ENCODE peak calls at places on chromosomes 16 and 17, in four cellular contexts. One of them, this sample, is unnamed. For H3K4me1 and H3K9me3, the result is how much of the 10 kb centered on the place peaks cover.

GRCh38 chr17:35254107-35254802 is 11.4 kb downstream of the SLFN5 start:
- DNase-seq in H1: no peak
- DNase-seq in GM12878: no peak
- DNase-seq in HepG2: peak
- DNase-seq in this sample: no peak

GRCh38 chr17:74545456-74546230 is at the start of gene CD300C:
- DNase-seq in HepG2: no peak
- DNase-seq in H1: no peak
- DNase-seq in GM12878: no peak
- DNase-seq in this sample: no peak

GRCh38 chr17:41212524-41213169 is 13.8 kb upstream of the KRTAP9-2 start:
- DNase-seq in GM12878: no peak
- DNase-seq in HepG2: no peak
- DNase-seq in H1: no peak
- DNase-seq in this sample: no peak

GRCh38 chr16:67110136-67110847 is 551 bp downstream of the PHAF1 start:
- DNase-seq in GM12878: no peak
- DNase-seq in H1: no peak
- DNase-seq in HepG2: no peak
- DNase-seq in this sample: no peak

GRCh38 chr17:32586666-32587065 is 99.9 kb downstream of the CDK5R1 start:
- DNase-seq in H1: no peak
- DNase-seq in HepG2: no peak
- DNase-seq in GM12878: no peak
- DNase-seq in this sample: no peak

GRCh38 chr16:77711775-77712174 is 10.5 kb upstream of the NUDT7 start:
- DNase-seq in H1: no peak
- DNase-seq in GM12878: no peak
- DNase-seq in HepG2: peak
- DNase-seq in this sample: no peak

GRCh38 chr16:51359141-51359960 is 208.3 kb upstream of the SALL1 start:
- DNase-seq in HepG2: no peak
- DNase-seq in GM12878: no peak
- DNase-seq in H1: peak
- DNase-seq in this sample: peak

GRCh38 chr17:17208013-17208412 is 1.9 kb upstream of the PLD6 start:
- DNase-seq in H1: no peak
- DNase-seq in GM12878: no peak
- DNase-seq in HepG2: no peak
- DNase-seq in this sample: no peak

GRCh38 chr16:17945080-17945601 is 391.4 kb downstream of the NPIPA8 start:
- DNase-seq in GM12878: no peak
- DNase-seq in H1: no peak
- DNase-seq in HepG2: no peak
- DNase-seq in this sample: no peak

GRCh38 chr17:13140750-13141149 is 122.9 kb upstream of the ELAC2 start:
- DNase-seq in GM12878: no peak
- DNase-seq in H1: peak
- DNase-seq in HepG2: no peak
- DNase-seq in this sample: peak

GRCh38 chr17:56636276-56636675 is 42.8 kb downstream of the NOG start:
- DNase-seq in GM12878: no peak
- DNase-seq in HepG2: no peak
- DNase-seq in H1: no peak
- DNase-seq in this sample: no peak

GRCh38 chr17:43634681-43635125 is 27.0 kb downstream of the MEOX1 start:
- DNase-seq in GM12878: no peak
- DNase-seq in H1: no peak
- DNase-seq in HepG2: peak
- DNase-seq in this sample: no peak

GRCh38 chr16:46607529-46607928 is 13.7 kb downstream of the SHCBP1 start:
- DNase-seq in GM12878: no peak
- DNase-seq in H1: no peak
- DNase-seq in HepG2: peak
- DNase-seq in this sample: no peak

GRCh38 chr16:31268033-31268365 is 8.2 kb downstream of the ITGAM start:
- DNase-seq in HepG2: no peak
- DNase-seq in H1: no peak
- DNase-seq in GM12878: no peak
- DNase-seq in this sample: no peak

GRCh38 chr17:7851438-7852261 is 3.2 kb upstream of the TMEM88 start:
- DNase-seq in H1: peak
- DNase-seq in GM12878: peak
- DNase-seq in HepG2: peak
- DNase-seq in this sample: no peak

GRCh38 chr16:46853713-46854443 is 22.9 kb upstream of the C16orf87 start:
- DNase-seq in GM12878: no peak
- DNase-seq in HepG2: peak
- DNase-seq in H1: peak
- DNase-seq in this sample: peak

DNA sequence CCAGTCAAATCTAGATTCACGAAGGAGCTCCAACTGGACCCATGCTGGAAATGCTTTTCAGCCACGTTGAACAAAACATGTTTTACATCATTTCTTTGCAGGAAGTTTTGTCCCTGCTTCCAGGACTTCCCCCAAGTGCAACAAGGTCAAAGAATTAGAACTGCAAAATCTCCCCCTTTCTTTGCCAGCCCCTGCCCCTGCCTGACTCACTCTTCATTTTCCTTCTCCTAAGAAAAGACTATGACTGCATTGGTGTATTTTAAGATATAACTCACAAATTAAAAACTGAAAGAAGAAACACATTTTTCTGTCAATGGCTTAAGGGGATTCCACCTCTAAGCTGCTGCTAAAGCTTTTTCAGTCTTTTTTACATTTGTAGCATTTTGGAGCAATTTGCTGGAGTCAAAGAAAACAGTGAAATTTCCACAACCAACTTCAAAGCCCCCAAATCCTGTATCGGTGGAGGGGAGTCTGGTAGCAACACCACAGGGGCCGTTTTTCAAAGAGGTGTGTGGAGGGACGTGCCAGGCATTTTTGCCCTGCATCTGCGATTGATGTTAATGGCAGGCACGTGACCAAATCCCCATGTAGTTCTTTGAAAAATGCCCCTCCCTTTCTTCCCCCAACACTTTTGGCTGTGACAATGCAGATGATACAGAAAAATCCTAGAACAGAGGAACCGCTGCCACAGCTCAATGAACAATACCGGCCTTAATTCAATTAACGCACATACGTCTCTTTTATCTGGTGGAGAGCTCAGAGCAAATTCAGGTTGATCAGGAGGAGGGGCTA is 28.6 kb downstream of the MAF start:
- DNase-seq in H1: no peak
- DNase-seq in GM12878: no peak
- DNase-seq in HepG2: no peak
- DNase-seq in this sample: no peak
- H3K4me1 ChIP-seq in H1: under half
- H3K4me1 ChIP-seq in GM12878: under half
- H3K4me1 ChIP-seq in HepG2: under half
- H3K4me1 ChIP-seq in this sample: under half

GRCh38 chr16:68548947-68549346 is 9.9 kb downstream of the ZFP90 start:
- DNase-seq in GM12878: no peak
- DNase-seq in HepG2: no peak
- DNase-seq in H1: no peak
- DNase-seq in this sample: no peak
- H3K9me3 ChIP-seq in GM12878: under half
- H3K9me3 ChIP-seq in HepG2: under half
- H3K9me3 ChIP-seq in H1: under half
- H3K9me3 ChIP-seq in this sample: half or more

DNA sequence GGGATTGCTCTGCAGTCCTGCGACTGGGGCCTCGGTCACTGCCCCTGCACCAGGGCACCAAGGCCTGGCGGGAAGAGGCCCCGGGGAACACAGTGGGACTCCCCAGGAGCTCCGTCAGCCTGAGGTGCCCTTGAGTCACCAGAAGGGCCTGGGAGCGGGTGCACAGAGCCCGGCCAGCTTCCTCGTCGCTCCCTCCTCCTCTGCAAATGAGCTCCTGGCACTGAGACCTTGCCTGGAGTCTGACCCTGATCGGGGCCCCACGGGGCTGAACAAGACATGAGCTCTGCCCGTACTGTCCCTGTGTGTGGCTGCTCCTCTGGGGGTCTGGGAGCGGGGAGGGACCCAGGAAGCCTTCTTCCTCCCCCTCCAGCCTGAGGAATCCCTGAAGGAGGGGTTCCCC is 36.4 kb upstream of the SSTR5 start:
- DNase-seq in HepG2: no peak
- DNase-seq in GM12878: no peak
- DNase-seq in H1: no peak
- DNase-seq in this sample: no peak
- TF ChIP-seq SUZ12 in HepG2: no peak
- TF ChIP-seq SUZ12 in GM12878: no peak
- TF ChIP-seq SUZ12 in H1: no peak
- TF ChIP-seq SUZ12 in this sample: no peak

DNA sequence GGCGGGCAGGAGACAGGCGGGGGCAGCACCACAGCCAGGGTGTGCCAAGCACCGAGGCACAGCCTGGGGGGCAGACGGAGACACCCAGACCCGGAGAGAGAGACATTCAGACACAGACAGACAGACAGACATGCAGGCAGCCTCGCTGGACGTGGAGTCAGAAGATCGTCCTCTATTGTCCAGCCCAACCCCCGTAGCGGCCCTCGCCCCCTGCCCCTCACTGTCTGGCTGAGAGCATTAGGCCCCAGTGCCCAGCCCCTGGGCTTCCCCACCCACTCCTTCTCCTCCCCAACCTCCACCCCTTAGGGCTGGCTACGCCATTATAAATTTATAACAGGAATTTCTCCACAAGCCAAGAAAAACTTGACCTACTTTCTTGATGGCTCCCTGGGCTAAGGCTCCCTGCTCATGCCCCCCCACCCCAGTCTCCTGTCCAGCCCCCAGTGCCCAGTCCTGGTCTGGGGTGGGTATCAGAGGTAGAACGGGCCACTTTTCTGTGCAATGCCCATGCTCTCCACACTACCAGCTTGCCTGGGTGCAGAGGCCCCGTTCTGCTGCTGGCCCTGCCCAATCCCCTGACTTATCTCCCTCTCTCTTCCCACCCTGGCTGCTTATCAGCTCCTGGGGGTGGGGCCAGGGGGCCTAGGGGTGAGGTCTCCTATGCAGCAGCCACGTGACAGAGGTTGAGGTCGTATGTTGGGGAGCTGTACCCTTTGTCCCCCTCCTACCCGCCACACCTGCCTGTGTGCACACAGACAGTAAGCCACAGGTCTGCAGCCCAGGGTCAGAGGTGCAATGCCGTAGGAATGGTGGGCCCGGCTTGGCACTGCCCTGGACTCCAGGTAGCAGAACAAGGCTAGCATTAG is 9.9 kb downstream of the THRA start:
- DNase-seq in GM12878: no peak
- DNase-seq in H1: no peak
- DNase-seq in HepG2: peak
- DNase-seq in this sample: no peak
- H3K4me1 ChIP-seq in GM12878: under half
- H3K4me1 ChIP-seq in H1: under half
- H3K4me1 ChIP-seq in HepG2: half or more
- H3K4me1 ChIP-seq in this sample: half or more

GRCh38 chr17:5184284-5184683 is 7.4 kb downstream of the ZNF594 start:
- DNase-seq in H1: no peak
- DNase-seq in GM12878: no peak
- DNase-seq in HepG2: no peak
- DNase-seq in this sample: no peak

GRCh38 chr17:5182597-5183409 is 8.9 kb downstream of the ZNF594 start:
- DNase-seq in H1: no peak
- DNase-seq in GM12878: no peak
- DNase-seq in HepG2: no peak
- DNase-seq in this sample: no peak

GRCh38 chr17:5183410-5183793 is 8.3 kb downstream of the ZNF594 start:
- DNase-seq in H1: no peak
- DNase-seq in GM12878: no peak
- DNase-seq in HepG2: no peak
- DNase-seq in this sample: no peak

GRCh38 chr17:5181509-5182305 is 10.0 kb downstream of the ZNF594 start:
- DNase-seq in HepG2: no peak
- DNase-seq in H1: no peak
- DNase-seq in GM12878: no peak
- DNase-seq in this sample: no peak

GRCh38 chr17:5179003-5179402 is 12.7 kb downstream of the ZNF594 start:
- DNase-seq in H1: no peak
- DNase-seq in GM12878: no peak
- DNase-seq in HepG2: no peak
- DNase-seq in this sample: no peak
- H3K9me3 ChIP-seq in H1: half or more
- H3K9me3 ChIP-seq in GM12878: under half
- H3K9me3 ChIP-seq in HepG2: under half
- H3K9me3 ChIP-seq in this sample: half or more

GRCh38 chr17:28878158-28878910 is 19.2 kb downstream of the FLOT2 start:
- DNase-seq in H1: no peak
- DNase-seq in GM12878: no peak
- DNase-seq in HepG2: no peak
- DNase-seq in this sample: no peak

GRCh38 chr17:28880572-28880945 is 17.0 kb downstream of the FLOT2 start:
- DNase-seq in GM12878: no peak
- DNase-seq in H1: no peak
- DNase-seq in HepG2: no peak
- DNase-seq in this sample: no peak

GRCh38 chr17:28881533-28882056 is 15.9 kb downstream of the FLOT2 start:
- DNase-seq in HepG2: no peak
- DNase-seq in GM12878: no peak
- DNase-seq in H1: no peak
- DNase-seq in this sample: no peak

GRCh38 chr17:28879886-28880571 is 17.5 kb downstream of the FLOT2 start:
- DNase-seq in GM12878: no peak
- DNase-seq in HepG2: no peak
- DNase-seq in H1: no peak
- DNase-seq in this sample: no peak

GRCh38 chr17:28878981-28879380 is 18.6 kb downstream of the FLOT2 start:
- DNase-seq in HepG2: peak
- DNase-seq in GM12878: no peak
- DNase-seq in H1: peak
- DNase-seq in this sample: no peak
- TF ChIP-seq SUZ12 in HepG2: no peak
- TF ChIP-seq SUZ12 in GM12878: no peak
- TF ChIP-seq SUZ12 in H1: no peak
- TF ChIP-seq SUZ12 in this sample: no peak

DNA sequence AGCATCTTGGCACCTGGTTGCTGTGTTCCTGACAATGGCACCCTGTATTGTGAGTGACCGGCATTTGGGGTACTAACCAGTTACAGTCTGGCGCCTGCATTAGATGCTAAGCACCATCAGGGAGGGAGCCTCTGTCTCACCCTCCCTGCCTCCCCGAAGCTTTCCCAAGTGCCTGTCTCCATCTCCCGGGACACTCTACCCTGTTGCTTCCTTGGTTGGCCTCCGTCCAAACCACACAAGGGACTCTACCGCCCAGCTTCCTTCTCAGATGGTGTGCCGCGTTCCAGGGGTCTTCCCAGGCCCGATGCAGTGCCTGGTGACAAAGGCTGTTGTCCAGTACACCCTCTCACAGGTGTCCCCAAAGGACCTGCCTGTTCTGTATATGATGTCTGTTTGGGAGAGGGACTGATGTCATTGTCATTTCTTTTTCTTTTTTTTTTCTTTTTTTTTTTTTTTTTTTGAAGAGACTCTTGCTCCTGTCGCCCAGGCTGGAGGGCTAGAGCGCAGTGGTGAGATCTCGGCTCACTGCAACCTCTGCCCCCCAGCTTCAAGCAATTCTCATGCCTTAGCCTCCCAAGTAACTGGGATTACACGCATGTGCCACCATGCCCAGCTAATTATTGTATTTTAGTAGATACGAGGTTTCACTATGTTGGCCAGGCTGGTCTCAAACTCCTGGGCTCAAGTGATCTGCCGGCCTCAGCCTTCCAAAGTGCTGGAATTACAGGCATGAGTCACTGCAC is 6.7 kb downstream of the SNN start:
- DNase-seq in GM12878: no peak
- DNase-seq in H1: no peak
- DNase-seq in HepG2: no peak
- DNase-seq in this sample: no peak
- H3K4me1 ChIP-seq in GM12878: half or more
- H3K4me1 ChIP-seq in H1: under half
- H3K4me1 ChIP-seq in HepG2: under half
- H3K4me1 ChIP-seq in this sample: under half